ENCODE peak calls at places on chromosomes 4 and X, in ten cellular contexts. L, C, U, I, R, G, J, K, E and M are unnamed samples.

GRCh38 chr4:76867880-76868655 is 29.9 kb downstream of the SOWAHB start:
- DNase-seq in R (peak; percentile 55), J (no peak), G (no peak), U (peak; percentile 92), K (no peak), C (no peak), L (no peak), I (peak; percentile 51), E (no peak), M (no peak)

GRCh38 chrX:1466971-1467561 is 14.4 kb upstream of the ASMTL start:
- DNase-seq in R (peak; percentile 41), C (peak; percentile 49), U (peak; percentile 69), J (no peak), K (peak; percentile 86), L (peak; percentile 75), I (peak; percentile 38), G (no peak), E (no peak), M (no peak)

GRCh38 chrX:43654431-43655150 is 1.5 kb upstream of the MAOA start:
- DNase-seq in L (peak; percentile 91), U (peak; percentile 93), J (peak; percentile 19), G (peak; percentile 84), E (peak; percentile 90), C (peak; percentile 97), R (peak; percentile 82), K (peak; percentile 96), I (peak; percentile 94), M (peak; percentile 96)

GRCh38 chr4:19030048-19030447 is 1008.5 kb upstream of the LCORL start:
- DNase-seq in C (no peak), J (no peak), K (no peak), I (no peak), L (no peak), G (no peak), R (no peak), E (no peak), U (no peak), M (no peak)

GRCh38 chr4:159505275-159505975 is 402.5 kb downstream of the RAPGEF2 start:
- DNase-seq in E (no peak), R (no peak), G (no peak), K (no peak), L (no peak), U (no peak), I (no peak), C (no peak), J (no peak), M (no peak)

GRCh38 chrX:10615931-10616780 is 4.2 kb downstream of the MID1 start:
- DNase-seq in L (no peak), R (no peak), G (peak; percentile 44), C (peak; percentile 72), J (no peak), U (peak; percentile 46), I (peak; percentile 43), K (no peak), E (peak; percentile 67), M (no peak)

GRCh38 chr4:10691651-10692050 is 7.1 kb upstream of the CLNK start:
- DNase-seq in I (no peak), L (no peak), C (no peak), R (no peak), U (no peak), J (no peak), E (no peak), K (no peak), G (no peak), M (no peak)

GRCh38 chr4:173807347-173807746 is 277.3 kb upstream of the HAND2 start:
- DNase-seq in R (no peak), K (no peak), J (no peak), I (no peak), U (peak; percentile 7), L (no peak), E (no peak), G (no peak), C (peak; percentile 84), M (no peak)

GRCh38 chr4:78254893-78255292 is 197.8 kb downstream of the FRAS1 start:
- DNase-seq in K (no peak), J (no peak), U (no peak), C (no peak), L (no peak), E (no peak), R (no peak), G (no peak), I (no peak), M (no peak)

GRCh38 chr4:108166038-108166437 is 2.7 kb downstream of the LEF1 start:
- DNase-seq in J (no peak), R (no peak), C (no peak), L (no peak), U (no peak), K (no peak), G (no peak), I (no peak), E (no peak), M (no peak)

GRCh38 chrX:41043950-41044349 is 41.3 kb upstream of the USP9X start:
- DNase-seq in U (no peak), E (no peak), R (no peak), G (no peak), C (no peak), K (no peak), L (no peak), J (no peak), I (no peak), M (no peak)

GRCh38 chr4:38921151-38921550 is 53.5 kb downstream of the FAM114A1 start:
- DNase-seq in J (no peak), R (no peak), L (no peak), C (no peak), I (no peak), K (no peak), G (no peak), U (no peak), E (no peak), M (no peak)

GRCh38 chr4:113773756-113774155 is 12.2 kb upstream of the CAMK2D start:
- DNase-seq in E (no peak), J (no peak), G (no peak), I (no peak), R (no peak), L (no peak), U (no peak), K (no peak), C (no peak), M (no peak)

GRCh38 chr4:113769744-113770143 is 8.2 kb upstream of the CAMK2D start:
- DNase-seq in K (no peak), R (no peak), C (no peak), E (no peak), U (no peak), G (no peak), I (no peak), J (no peak), L (no peak), M (no peak)

GRCh38 chr4:113776016-113776415 is 14.5 kb upstream of the CAMK2D start:
- DNase-seq in R (no peak), U (no peak), K (no peak), G (no peak), L (no peak), C (no peak), I (no peak), J (no peak), E (no peak), M (no peak)

GRCh38 chr4:113772319-113772718 is 10.8 kb upstream of the CAMK2D start:
- DNase-seq in G (no peak), E (no peak), C (no peak), K (no peak), U (no peak), J (no peak), I (no peak), R (no peak), L (no peak), M (peak; percentile 72)

GRCh38 chr4:113773014-113773413 is 11.5 kb upstream of the CAMK2D start:
- DNase-seq in C (no peak), I (no peak), U (no peak), E (no peak), R (no peak), J (no peak), K (no peak), L (no peak), G (no peak), M (no peak)
- TF ChIP-seq EP300 in C (no peak), I (no peak), U (no peak), E (no peak), R (no peak), J (no peak), K (no peak), L (no peak), G (no peak), M (no peak)

DNA sequence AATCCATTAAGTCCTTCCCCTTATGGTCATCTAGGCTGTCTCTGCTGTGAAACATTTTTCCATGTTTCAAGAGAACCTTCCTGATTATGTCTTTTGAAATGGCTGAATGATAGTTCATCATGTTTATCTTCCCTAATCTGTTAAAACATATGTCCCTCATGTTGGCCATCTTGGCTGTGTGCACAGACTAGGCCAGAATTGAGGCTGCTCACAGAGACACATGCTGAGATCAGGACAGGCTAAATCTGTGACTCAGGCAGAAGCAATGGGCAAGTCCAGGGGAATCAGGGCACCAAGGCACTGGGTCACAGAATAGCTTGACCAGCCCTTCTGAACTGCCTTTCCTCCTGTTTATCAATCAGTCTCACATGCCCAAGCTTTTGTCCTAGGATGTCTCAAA is 78.3 kb downstream of the FHDC1 start:
- DNase-seq in U (no peak), K (no peak), I (no peak), J (no peak), L (no peak), G (no peak), E (no peak), R (no peak), C (no peak), M (no peak)
- TF ChIP-seq POLR2AphosphoS5 in U (no peak), K (no peak), I (no peak), J (no peak), L (no peak), G (no peak), E (no peak), R (no peak), C (no peak), M (no peak)

DNA sequence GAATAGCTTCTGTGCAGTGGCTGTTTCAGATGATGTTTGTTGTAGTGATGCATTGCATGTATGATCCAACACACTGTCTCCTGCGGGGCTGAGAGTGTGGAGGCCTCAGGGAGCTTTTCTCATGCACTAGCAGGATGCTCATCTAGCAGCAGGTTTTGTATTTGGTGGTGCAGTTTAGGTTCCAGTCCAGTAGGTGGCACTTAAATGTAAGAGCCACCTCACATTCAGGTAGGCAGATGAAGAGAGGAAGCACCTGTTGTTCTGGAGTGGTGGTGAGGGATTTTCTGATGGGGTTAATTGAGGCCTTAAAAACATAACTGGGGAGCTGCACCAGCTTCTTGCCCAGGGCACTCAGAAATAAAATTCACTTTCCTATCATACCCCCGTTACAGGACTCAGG is 300.9 kb downstream of the SPIN4 start:
- DNase-seq in U (no peak), K (no peak), R (no peak), G (no peak), E (peak; percentile 0), I (no peak), C (no peak), J (peak; percentile 11), L (no peak), M (no peak)
- TF ChIP-seq CTCF in U (no peak), K (no peak), R (peak; percentile 18), G (peak; percentile 5), E (peak; percentile 27), I (no peak), C (no peak), J (peak; percentile 57), L (no peak), M (no peak)

DNA sequence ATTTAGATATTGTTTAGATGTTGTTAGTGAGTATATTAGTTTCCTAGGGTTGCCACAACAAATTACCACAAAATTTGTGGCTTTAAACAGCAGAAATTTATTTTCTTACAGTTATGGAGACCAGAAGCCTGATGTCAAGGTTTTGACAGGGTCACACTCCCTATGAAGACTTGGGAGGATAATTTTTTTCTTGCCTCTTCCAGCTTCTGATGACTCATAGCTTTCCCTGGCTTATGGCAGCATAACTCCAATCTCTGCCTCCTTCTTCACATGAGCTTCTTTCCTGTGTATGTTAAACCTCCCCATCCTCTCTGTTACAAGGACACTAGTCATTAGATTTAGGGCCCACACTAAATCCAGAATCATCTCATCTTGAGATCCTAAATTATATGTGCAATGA is 20.9 kb upstream of the RAB40A start:
- DNase-seq in K (no peak), J (no peak), E (no peak), C (no peak), G (no peak), L (no peak), R (no peak), I (no peak), U (no peak), M (no peak)
- TF ChIP-seq EP300 in K (no peak), J (no peak), E (no peak), C (no peak), G (no peak), L (no peak), R (no peak), I (no peak), U (no peak), M (no peak)